ENCODE peak calls at places on chromosomes 11 and 22, in nine cellular contexts. One of them, this sample, is unnamed.

GRCh38 chr11:73072935-73073481 is 69.1 kb downstream of the FCHSD2 start:
- DNase-seq in activated naive CD8-positive, alpha-beta T cell treated with anti-CD3 and anti-CD28 coated beads for 36 hours: no peak
- DNase-seq in omental fat pad: no peak
- DNase-seq in mucosa of gallbladder: peak
- DNase-seq in head of caudate nucleus: no peak
- DNase-seq in stimulated activated CD8-positive, alpha-beta memory T cell treated with anti-CD3 and anti-CD28 coated beads, Interleukin-4, amount 100 ng/mL, for 1 hour: no peak
- DNase-seq in ureter: no peak
- DNase-seq in AG08395: peak
- DNase-seq in substantia nigra: no peak
- DNase-seq in this sample: no peak

GRCh38 chr11:105046898-105047579 is 1.9 kb upstream of the CARD16 start:
- DNase-seq in head of caudate nucleus: no peak
- DNase-seq in stimulated activated CD8-positive, alpha-beta memory T cell treated with anti-CD3 and anti-CD28 coated beads, Interleukin-4, amount 100 ng/mL, for 1 hour: no peak
- DNase-seq in omental fat pad: no peak
- DNase-seq in substantia nigra: no peak
- DNase-seq in mucosa of gallbladder: peak
- DNase-seq in AG08395: peak
- DNase-seq in activated naive CD8-positive, alpha-beta T cell treated with anti-CD3 and anti-CD28 coated beads for 36 hours: no peak
- DNase-seq in ureter: peak
- DNase-seq in this sample: peak

GRCh38 chr22:31588970-31589675 is 72.9 kb downstream of the PISD start:
- DNase-seq in mucosa of gallbladder: peak
- DNase-seq in ureter: no peak
- DNase-seq in stimulated activated CD8-positive, alpha-beta memory T cell treated with anti-CD3 and anti-CD28 coated beads, Interleukin-4, amount 100 ng/mL, for 1 hour: no peak
- DNase-seq in substantia nigra: no peak
- DNase-seq in omental fat pad: no peak
- DNase-seq in head of caudate nucleus: no peak
- DNase-seq in AG08395: no peak
- DNase-seq in activated naive CD8-positive, alpha-beta T cell treated with anti-CD3 and anti-CD28 coated beads for 36 hours: no peak
- DNase-seq in this sample: no peak

GRCh38 chr11:64357904-64358535 is 942 bp upstream of the RPS6KA4 start:
- DNase-seq in mucosa of gallbladder: no peak
- DNase-seq in substantia nigra: no peak
- DNase-seq in activated naive CD8-positive, alpha-beta T cell treated with anti-CD3 and anti-CD28 coated beads for 36 hours: peak
- DNase-seq in omental fat pad: no peak
- DNase-seq in ureter: no peak
- DNase-seq in head of caudate nucleus: no peak
- DNase-seq in AG08395: no peak
- DNase-seq in stimulated activated CD8-positive, alpha-beta memory T cell treated with anti-CD3 and anti-CD28 coated beads, Interleukin-4, amount 100 ng/mL, for 1 hour: no peak
- DNase-seq in this sample: no peak

GRCh38 chr11:68841718-68842426 is at the start of gene CPT1A:
- DNase-seq in ureter: peak
- DNase-seq in activated naive CD8-positive, alpha-beta T cell treated with anti-CD3 and anti-CD28 coated beads for 36 hours: peak
- DNase-seq in head of caudate nucleus: peak
- DNase-seq in AG08395: peak
- DNase-seq in mucosa of gallbladder: peak
- DNase-seq in omental fat pad: no peak
- DNase-seq in substantia nigra: no peak
- DNase-seq in stimulated activated CD8-positive, alpha-beta memory T cell treated with anti-CD3 and anti-CD28 coated beads, Interleukin-4, amount 100 ng/mL, for 1 hour: peak
- DNase-seq in this sample: peak

GRCh38 chr22:50170453-50171318 is at the start of gene PANX2:
- DNase-seq in substantia nigra: no peak
- DNase-seq in stimulated activated CD8-positive, alpha-beta memory T cell treated with anti-CD3 and anti-CD28 coated beads, Interleukin-4, amount 100 ng/mL, for 1 hour: no peak
- DNase-seq in activated naive CD8-positive, alpha-beta T cell treated with anti-CD3 and anti-CD28 coated beads for 36 hours: no peak
- DNase-seq in mucosa of gallbladder: no peak
- DNase-seq in head of caudate nucleus: no peak
- DNase-seq in omental fat pad: no peak
- DNase-seq in AG08395: no peak
- DNase-seq in ureter: no peak
- DNase-seq in this sample: no peak

GRCh38 chr11:123174196-123175183 is 20.6 kb downstream of the CLMP start:
- DNase-seq in ureter: peak
- DNase-seq in mucosa of gallbladder: peak
- DNase-seq in omental fat pad: no peak
- DNase-seq in head of caudate nucleus: no peak
- DNase-seq in stimulated activated CD8-positive, alpha-beta memory T cell treated with anti-CD3 and anti-CD28 coated beads, Interleukin-4, amount 100 ng/mL, for 1 hour: no peak
- DNase-seq in substantia nigra: no peak
- DNase-seq in activated naive CD8-positive, alpha-beta T cell treated with anti-CD3 and anti-CD28 coated beads for 36 hours: no peak
- DNase-seq in AG08395: peak
- DNase-seq in this sample: peak

GRCh38 chr11:7630002-7630401 is 43.3 kb downstream of the CYB5R2 start:
- DNase-seq in activated naive CD8-positive, alpha-beta T cell treated with anti-CD3 and anti-CD28 coated beads for 36 hours: no peak
- DNase-seq in substantia nigra: peak
- DNase-seq in omental fat pad: no peak
- DNase-seq in AG08395: peak
- DNase-seq in mucosa of gallbladder: no peak
- DNase-seq in ureter: no peak
- DNase-seq in stimulated activated CD8-positive, alpha-beta memory T cell treated with anti-CD3 and anti-CD28 coated beads, Interleukin-4, amount 100 ng/mL, for 1 hour: no peak
- DNase-seq in head of caudate nucleus: peak
- DNase-seq in this sample: no peak

GRCh38 chr11:104443387-104443786 is 279.4 kb upstream of the PDGFD start:
- DNase-seq in AG08395: no peak
- DNase-seq in ureter: no peak
- DNase-seq in stimulated activated CD8-positive, alpha-beta memory T cell treated with anti-CD3 and anti-CD28 coated beads, Interleukin-4, amount 100 ng/mL, for 1 hour: no peak
- DNase-seq in mucosa of gallbladder: no peak
- DNase-seq in omental fat pad: no peak
- DNase-seq in head of caudate nucleus: no peak
- DNase-seq in activated naive CD8-positive, alpha-beta T cell treated with anti-CD3 and anti-CD28 coated beads for 36 hours: no peak
- DNase-seq in substantia nigra: no peak
- DNase-seq in this sample: no peak

GRCh38 chr22:38935023-38935422 is 22.4 kb upstream of the APOBEC3A start:
- DNase-seq in stimulated activated CD8-positive, alpha-beta memory T cell treated with anti-CD3 and anti-CD28 coated beads, Interleukin-4, amount 100 ng/mL, for 1 hour: no peak
- DNase-seq in ureter: peak
- DNase-seq in mucosa of gallbladder: peak
- DNase-seq in omental fat pad: no peak
- DNase-seq in AG08395: no peak
- DNase-seq in head of caudate nucleus: no peak
- DNase-seq in activated naive CD8-positive, alpha-beta T cell treated with anti-CD3 and anti-CD28 coated beads for 36 hours: no peak
- DNase-seq in substantia nigra: no peak
- DNase-seq in this sample: no peak

GRCh38 chr11:40679276-40679675 is 780.2 kb downstream of the LRRC4C start:
- DNase-seq in ureter: no peak
- DNase-seq in omental fat pad: no peak
- DNase-seq in head of caudate nucleus: no peak
- DNase-seq in stimulated activated CD8-positive, alpha-beta memory T cell treated with anti-CD3 and anti-CD28 coated beads, Interleukin-4, amount 100 ng/mL, for 1 hour: no peak
- DNase-seq in mucosa of gallbladder: no peak
- DNase-seq in activated naive CD8-positive, alpha-beta T cell treated with anti-CD3 and anti-CD28 coated beads for 36 hours: no peak
- DNase-seq in substantia nigra: no peak
- DNase-seq in AG08395: no peak
- DNase-seq in this sample: no peak

GRCh38 chr22:28440517-28441366 is 238.9 kb downstream of the TTC28 start:
- DNase-seq in omental fat pad: no peak
- DNase-seq in AG08395: peak
- DNase-seq in ureter: no peak
- DNase-seq in stimulated activated CD8-positive, alpha-beta memory T cell treated with anti-CD3 and anti-CD28 coated beads, Interleukin-4, amount 100 ng/mL, for 1 hour: no peak
- DNase-seq in head of caudate nucleus: no peak
- DNase-seq in activated naive CD8-positive, alpha-beta T cell treated with anti-CD3 and anti-CD28 coated beads for 36 hours: no peak
- DNase-seq in substantia nigra: no peak
- DNase-seq in mucosa of gallbladder: no peak
- DNase-seq in this sample: peak

GRCh38 chr11:33891714-33892327 is at the start of gene LMO2:
- DNase-seq in stimulated activated CD8-positive, alpha-beta memory T cell treated with anti-CD3 and anti-CD28 coated beads, Interleukin-4, amount 100 ng/mL, for 1 hour: no peak
- DNase-seq in activated naive CD8-positive, alpha-beta T cell treated with anti-CD3 and anti-CD28 coated beads for 36 hours: peak
- DNase-seq in head of caudate nucleus: peak
- DNase-seq in AG08395: no peak
- DNase-seq in mucosa of gallbladder: no peak
- DNase-seq in omental fat pad: no peak
- DNase-seq in substantia nigra: no peak
- DNase-seq in ureter: no peak
- DNase-seq in this sample: no peak

GRCh38 chr11:2367266-2368160 is 9.6 kb upstream of the CD81 start:
- DNase-seq in head of caudate nucleus: no peak
- DNase-seq in stimulated activated CD8-positive, alpha-beta memory T cell treated with anti-CD3 and anti-CD28 coated beads, Interleukin-4, amount 100 ng/mL, for 1 hour: no peak
- DNase-seq in substantia nigra: no peak
- DNase-seq in ureter: no peak
- DNase-seq in mucosa of gallbladder: no peak
- DNase-seq in activated naive CD8-positive, alpha-beta T cell treated with anti-CD3 and anti-CD28 coated beads for 36 hours: no peak
- DNase-seq in AG08395: no peak
- DNase-seq in omental fat pad: no peak
- DNase-seq in this sample: no peak